ENCODE peak calls at places on chromosomes 6 and 20, in four cellular contexts. R is NCI-H146, S is Caki2, M is nephron progenitor cell. Y is an unnamed sample.

GRCh38 chr6:98824907-98825601 is 9.3 kb upstream of the POU3F2 start:
- DNase-seq in S (no peak), R (no peak), M (peak; percentile 57), Y (no peak)

GRCh38 chr20:21125849-21126840 is at the start of gene KIZ:
- DNase-seq in R (peak; percentile 98), S (peak; percentile 84), M (peak; percentile 99), Y (peak; percentile 81)

GRCh38 chr6:116938305-116938704 is 61.3 kb downstream of the RFX6 start:
- DNase-seq in M (no peak), S (no peak), R (no peak), Y (no peak)

GRCh38 chr6:67358241-67358640 is 1276.8 kb upstream of the ADGRB3 start:
- DNase-seq in M (no peak), R (no peak), S (no peak), Y (no peak)

GRCh38 chr6:36040958-36041357 is 13.3 kb downstream of the MAPK14 start:
- DNase-seq in R (no peak), S (no peak), M (no peak), Y (no peak)

GRCh38 chr20:5689451-5689850 is 60.8 kb upstream of the SHLD1 start:
- DNase-seq in M (no peak), S (no peak), R (no peak), Y (no peak)

GRCh38 chr6:148513145-148514071 is 170.8 kb downstream of the SASH1 start:
- DNase-seq in S (no peak), R (no peak), M (no peak), Y (no peak)

GRCh38 chr6:63533026-63533425 is 39.3 kb upstream of the LOC128125822 start:
- DNase-seq in R (no peak), S (no peak), M (no peak), Y (no peak)

GRCh38 chr6:54617730-54618129 is 228.8 kb upstream of the FAM83B start:
- DNase-seq in S (peak; percentile 88), M (no peak), R (no peak), Y (no peak)

GRCh38 chr20:11734431-11734830 is 183.3 kb upstream of the BTBD3 start:
- DNase-seq in M (no peak), R (peak; percentile 36), S (no peak), Y (no peak)

GRCh38 chr6:137709424-137710281 is 157.4 kb upstream of the TNFAIP3 start:
- DNase-seq in S (no peak), M (no peak), R (peak; percentile 13), Y (no peak)

GRCh38 chr6:146785001-146785585 is 186.3 kb downstream of the ADGB start:
- DNase-seq in R (peak; percentile 69), M (peak; percentile 16), S (peak; percentile 14), Y (peak; percentile 46)

GRCh38 chr20:50415516-50416268 is 94.5 kb upstream of the PTPN1 start:
- DNase-seq in R (no peak), M (peak; percentile 39), S (peak; percentile 89), Y (no peak)

GRCh38 chr20:48193626-48194025 is 408.3 kb upstream of the SULF2 start:
- DNase-seq in R (no peak), S (peak; percentile 16), M (no peak), Y (no peak)

GRCh38 chr20:44282148-44282547 is 28.9 kb downstream of the FITM2 start:
- DNase-seq in M (no peak), S (no peak), R (no peak), Y (no peak)

GRCh38 chr6:119541132-119541905 is 191.8 kb upstream of the MAN1A1 start:
- DNase-seq in R (no peak), S (peak; percentile 7), M (no peak), Y (peak; percentile 14)

GRCh38 chr6:7439243-7439642 is 49.6 kb downstream of the RIOK1 start:
- DNase-seq in M (no peak), R (no peak), S (no peak), Y (no peak)

GRCh38 chr6:13012977-13013680 is 296.6 kb downstream of the PHACTR1 start:
- DNase-seq in S (no peak), M (peak; percentile 63), R (peak; percentile 91), Y (peak; percentile 72)

GRCh38 chr6:130167655-130168054 is 55.1 kb downstream of the SAMD3 start:
- DNase-seq in M (no peak), R (no peak), S (no peak), Y (no peak)

GRCh38 chr20:38453941-38454340 is 18.7 kb upstream of the RALGAPB start:
- DNase-seq in M (no peak), R (peak; percentile 62), S (peak; percentile 70), Y (peak; percentile 22)

GRCh38 chr20:58025233-58025632 is 203.2 kb downstream of the ANKRD60 start:
- DNase-seq in R (no peak), S (no peak), M (no peak), Y (no peak)

GRCh38 chr20:58651823-58652605 is 931 bp downstream of the STX16 start:
- DNase-seq in R (peak; percentile 51), S (peak; percentile 86), M (peak; percentile 41), Y (peak; percentile 73)

GRCh38 chr6:155078331-155078745 is 83.2 kb downstream of the TIAM2 start:
- DNase-seq in M (peak; percentile 6), S (peak; percentile 38), R (no peak), Y (no peak)

GRCh38 chr6:134863763-134864510 is 86.0 kb downstream of the ALDH8A1 start:
- DNase-seq in M (no peak), S (peak; percentile 50), R (no peak), Y (no peak)

GRCh38 chr6:137237413-137238170 is 18.4 kb upstream of the IFNGR1 start:
- DNase-seq in S (peak; percentile 83), M (no peak), R (no peak), Y (no peak)